ENCODE peak calls at places on chromosomes 16 and 17, in four cellular contexts. E is GM23338, H is hepatocyte, F is PC-3. O is an unnamed sample.
A peak's percentile ranks its signal among the peaks of the same experiment; 100 is the strongest.

GRCh38 chr16:56684926-56685590 is 2.8 kb downstream of the MT1X start:
- DNase-seq in H (no peak), F (no peak), E (no peak), O (no peak)

GRCh38 chr16:31382485-31383161 is 10.5 kb upstream of the ITGAD start:
- DNase-seq in E (peak; percentile 89), F (peak; percentile 44), H (peak; percentile 77), O (peak; percentile 54)

GRCh38 chr16:64278196-64278595 is 843.7 kb downstream of the CDH11 start:
- DNase-seq in H (no peak), E (no peak), F (peak; percentile 30), O (no peak)

GRCh38 chr17:40443988-40444899 is 994 bp downstream of the IGFBP4 start:
- DNase-seq in E (peak; percentile 39), H (no peak), F (peak; percentile 9), O (no peak)

GRCh38 chr17:15432807-15433547 is 34.4 kb downstream of the CDRT4 start:
- DNase-seq in H (peak; percentile 79), E (no peak), F (no peak), O (no peak)

GRCh38 chr16:4327386-4327781 is 11.5 kb downstream of the GLIS2 start:
- DNase-seq in H (no peak), E (no peak), F (no peak), O (no peak)

GRCh38 chr17:63626551-63627228 is 4.5 kb downstream of the MAP3K3 start:
- DNase-seq in E (no peak), F (peak; percentile 22), H (no peak), O (no peak)

GRCh38 chr17:76529224-76529642 is 8.3 kb downstream of the CYGB start:
- DNase-seq in H (peak; percentile 80), E (no peak), F (peak; percentile 70), O (peak; percentile 50)

GRCh38 chr16:65061935-65062334 is 59.9 kb downstream of the CDH11 start:
- DNase-seq in H (no peak), F (no peak), E (no peak), O (no peak)

GRCh38 chr16:25026621-25027020 is 11.5 kb upstream of the ARHGAP17 start:
- DNase-seq in F (no peak), E (no peak), H (no peak), O (no peak)

GRCh38 chr16:25690563-25691143 is 1.1 kb upstream of the HS3ST4 start:
- DNase-seq in E (peak; percentile 6), F (no peak), H (no peak), O (no peak)

GRCh38 chr17:31512104-31512740 is 120.7 kb downstream of the RAB11FIP4 start:
- DNase-seq in H (no peak), F (no peak), E (no peak), O (no peak)

GRCh38 chr16:85196976-85197375 is 84.7 kb upstream of the CIBAR2 start:
- DNase-seq in F (no peak), E (no peak), H (no peak), O (no peak)

GRCh38 chr16:85197611-85198566 is 85.6 kb upstream of the CIBAR2 start:
- DNase-seq in E (no peak), H (no peak), F (no peak), O (no peak)

GRCh38 chr16:85200471-85201278 is 88.4 kb upstream of the CIBAR2 start:
- DNase-seq in H (peak; percentile 84), E (no peak), F (no peak), O (no peak)

GRCh38 chr16:85199880-85200279 is 87.6 kb upstream of the CIBAR2 start:
- DNase-seq in E (no peak), F (no peak), H (no peak), O (no peak)

DNA sequence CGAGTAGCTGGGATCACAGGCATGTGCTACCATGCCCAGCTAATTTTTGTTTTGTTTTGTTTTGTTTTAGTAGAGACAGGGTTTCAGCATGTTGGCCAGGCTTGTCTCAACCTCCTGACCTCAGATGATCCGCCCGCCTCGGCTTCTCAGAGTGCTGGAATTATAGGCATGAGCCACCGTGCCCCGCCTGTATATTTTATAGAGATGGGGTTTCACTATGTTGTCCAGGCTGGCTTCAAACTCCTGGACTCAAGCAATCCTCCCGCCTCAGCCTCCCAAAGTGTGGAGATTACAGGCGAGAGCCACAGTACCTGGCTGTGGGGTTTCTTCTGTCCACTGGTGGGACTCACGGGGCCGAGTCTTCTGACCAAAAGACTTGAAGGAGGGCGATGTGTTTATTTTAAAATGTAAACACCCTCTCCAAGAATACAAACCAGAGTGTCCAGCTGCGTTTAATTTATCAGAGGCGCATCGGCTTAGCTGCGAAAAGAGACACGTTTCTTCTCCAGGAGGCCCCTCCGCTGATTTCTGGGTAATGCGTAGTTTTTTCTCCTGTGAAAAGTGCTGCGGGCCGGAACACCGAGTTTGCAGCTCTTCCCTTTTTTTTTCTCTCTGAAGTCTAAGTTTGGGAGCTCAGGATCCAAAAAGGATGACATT is 86.9 kb upstream of the CIBAR2 start:
- DNase-seq in H (no peak), E (no peak), F (no peak), O (no peak)
- H3K79me2 ChIP-seq in H (peaks cover 69% of the 10 kb centered on the region), E (peaks cover 57% of the 10 kb centered on the region), F (peaks cover 4% of the 10 kb centered on the region), O (no peaks in the 10 kb centered on the region)

GRCh38 chr16:81473969-81474959 is 29.7 kb downstream of the CMIP start:
- DNase-seq in E (no peak), F (no peak), H (no peak), O (no peak)

GRCh38 chr16:81478876-81479496 is 34.4 kb downstream of the CMIP start:
- DNase-seq in E (no peak), F (no peak), H (no peak), O (peak; percentile 89)

GRCh38 chr16:81480856-81481821 is 36.5 kb downstream of the CMIP start:
- DNase-seq in E (no peak), H (peak; percentile 61), F (no peak), O (peak; percentile 91)

GRCh38 chr16:81476732-81477131 is 32.1 kb downstream of the CMIP start:
- DNase-seq in F (no peak), H (no peak), E (no peak), O (no peak)

DNA sequence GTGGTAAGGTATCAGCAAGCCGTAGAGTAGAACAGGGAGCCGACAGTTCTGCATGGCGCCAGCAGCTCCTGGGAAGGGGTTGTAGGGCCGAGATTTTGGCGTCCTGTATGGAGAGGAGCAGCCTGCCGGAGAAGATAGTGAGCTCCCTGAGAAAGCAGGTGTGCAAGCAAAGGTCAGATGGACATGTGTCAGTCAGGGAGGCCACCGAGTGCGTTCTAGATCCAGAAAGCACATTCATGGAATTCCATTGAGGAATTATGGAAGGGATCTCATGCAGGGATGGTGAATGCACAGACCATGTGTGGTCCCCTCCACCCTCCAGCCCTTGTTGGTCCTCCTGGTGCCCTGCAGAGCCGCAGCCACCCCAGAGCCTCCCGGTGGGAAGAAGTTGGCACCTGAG is 33.7 kb downstream of the CMIP start:
- DNase-seq in E (no peak), F (no peak), H (no peak), O (no peak)
- H3K9me2 ChIP-seq in E (no peaks in the 10 kb centered on the region), F (no peaks in the 10 kb centered on the region), H (no peaks in the 10 kb centered on the region), O (no peaks in the 10 kb centered on the region)

DNA sequence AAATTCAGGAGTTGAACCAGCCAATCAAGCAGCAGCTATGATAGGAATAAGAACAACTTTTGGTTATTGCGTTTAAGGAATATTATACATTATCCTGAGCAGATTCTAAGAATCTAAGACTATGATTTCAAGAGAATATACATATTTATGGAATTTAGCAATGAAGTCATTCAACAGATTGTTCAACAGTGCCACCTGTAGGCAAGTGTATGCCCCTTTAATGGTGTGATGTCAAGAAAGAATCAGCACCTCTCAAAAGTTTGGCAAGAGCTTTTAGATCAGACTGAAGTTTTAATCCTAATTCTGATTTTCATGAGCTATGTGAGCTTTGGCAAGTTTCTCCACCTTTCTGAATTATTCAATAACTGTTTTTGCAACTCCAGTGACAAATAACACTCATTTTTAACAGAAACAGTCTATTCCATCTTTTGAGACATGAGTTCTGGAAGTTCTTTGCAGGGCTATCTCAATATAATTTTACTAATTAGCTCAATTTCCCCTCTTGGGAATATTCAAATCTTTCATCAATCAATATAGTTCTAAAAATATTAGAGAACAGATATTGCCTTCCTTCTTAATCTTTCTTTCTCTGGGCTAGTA is 474.3 kb upstream of the TOM1L1 start:
- DNase-seq in H (peak; percentile 53), F (peak; percentile 38), E (peak; percentile 71), O (peak; percentile 25)
- TF ChIP-seq CTCF in H (peak; percentile 66), F (peak; percentile 48), E (peak; percentile 79), O (peak; percentile 78)

GRCh38 chr16:72983241-72983640 is 64.7 kb downstream of the ZFHX3 start:
- DNase-seq in E (no peak), F (no peak), H (no peak), O (no peak)
- H3K79me2 ChIP-seq in E (no peaks in the 10 kb centered on the region), F (peaks cover 96% of the 10 kb centered on the region), H (peaks cover 99% of the 10 kb centered on the region), O (no peaks in the 10 kb centered on the region)

GRCh38 chr16:88306860-88307545 is 75.8 kb upstream of the ZNF469 start:
- DNase-seq in H (peak; percentile 64), F (no peak), E (no peak), O (no peak)

GRCh38 chr16:88303890-88304819 is 78.6 kb upstream of the ZNF469 start:
- DNase-seq in E (no peak), H (peak; percentile 82), F (peak; percentile 21), O (no peak)

GRCh38 chr16:88303405-88303804 is 79.4 kb upstream of the ZNF469 start:
- DNase-seq in E (no peak), F (no peak), H (no peak), O (no peak)

GRCh38 chr16:88306411-88306810 is 76.3 kb upstream of the ZNF469 start:
- DNase-seq in F (no peak), E (no peak), H (no peak), O (no peak)

GRCh38 chr16:88305176-88305575 is 77.6 kb upstream of the ZNF469 start:
- DNase-seq in E (no peak), F (no peak), H (no peak), O (no peak)
- H3K9me2 ChIP-seq in E (no peaks in the 10 kb centered on the region), F (no peaks in the 10 kb centered on the region), H (no peaks in the 10 kb centered on the region), O (no peaks in the 10 kb centered on the region)

DNA sequence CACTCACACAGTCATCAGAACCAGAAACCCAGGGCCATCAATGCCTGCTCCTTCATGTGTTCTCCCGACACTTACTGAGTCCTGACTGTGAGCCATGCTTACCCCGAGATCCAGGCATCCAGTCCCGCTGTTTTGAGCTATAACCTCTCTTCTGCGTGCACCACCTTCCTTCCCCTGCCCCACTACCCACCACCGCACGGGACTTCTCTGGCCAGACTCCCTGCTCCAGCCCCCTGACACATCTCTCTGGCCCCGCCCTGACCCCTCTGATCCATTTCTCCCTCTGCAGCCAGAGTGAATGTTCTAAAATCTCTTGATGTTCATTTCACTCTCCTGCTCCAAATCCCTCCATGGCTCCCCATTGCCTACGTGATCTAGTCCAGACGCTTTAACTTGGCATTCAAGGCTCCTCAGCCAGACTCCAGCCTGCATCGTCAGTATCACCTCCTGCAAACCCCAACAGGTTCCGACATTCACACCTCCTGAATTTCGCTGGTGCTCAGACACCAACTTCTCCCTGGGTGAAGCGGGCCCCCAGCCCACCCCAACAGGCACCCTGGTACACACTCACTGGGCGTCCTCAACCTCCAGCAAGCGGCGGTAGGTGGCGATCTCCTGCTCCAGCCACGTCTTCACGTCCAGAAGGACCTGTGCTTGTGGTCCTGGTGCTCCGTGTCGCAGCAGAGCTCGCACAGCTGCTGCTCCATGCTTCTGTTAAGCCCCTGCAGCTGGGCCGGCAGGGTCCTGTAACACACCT is 3.1 kb upstream of the KRT17 start:
- DNase-seq in F (no peak), H (no peak), E (peak; percentile 23), O (no peak)
- TF ChIP-seq CTCF in F (no peak), H (no peak), E (peak; percentile 55), O (no peak)

GRCh38 chr17:51258756-51259573 is 884 bp downstream of the MBTD1 start:
- DNase-seq in H (peak; percentile 56), F (peak; percentile 34), E (no peak), O (peak; percentile 52)
- H3K79me2 ChIP-seq in H (peaks cover 89% of the 10 kb centered on the region), F (peaks cover 98% of the 10 kb centered on the region), E (peaks cover 88% of the 10 kb centered on the region), O (peaks cover 94% of the 10 kb centered on the region)

GRCh38 chr17:8753136-8753975 is 5.0 kb downstream of the SPDYE4 start:
- DNase-seq in F (no peak), E (no peak), H (no peak), O (no peak)
- H3K9me2 ChIP-seq in F (no peaks in the 10 kb centered on the region), E (no peaks in the 10 kb centered on the region), H (no peaks in the 10 kb centered on the region), O (no peaks in the 10 kb centered on the region)

O was measured in OCI-LY7.